ENCODE peak calls at places on chromosomes 6 and 20, in eight cellular contexts. One of them, this sample, is unnamed.

GRCh38 chr20:4220756-4221155 is 205.4 kb upstream of the RNF24 start:
- DNase-seq in kidney: no peak
- DNase-seq in cardiac fibroblast: no peak
- DNase-seq in RWPE1: no peak
- DNase-seq in stomach: no peak
- DNase-seq in left ventricle myocardium inferior: no peak
- DNase-seq in tibial artery: no peak
- DNase-seq in cardiac muscle cell: no peak
- DNase-seq in this sample: peak; percentile 33

GRCh38 chr20:4272225-4272624 is 256.9 kb upstream of the RNF24 start:
- DNase-seq in stomach: no peak
- DNase-seq in kidney: no peak
- DNase-seq in tibial artery: no peak
- DNase-seq in cardiac fibroblast: no peak
- DNase-seq in left ventricle myocardium inferior: no peak
- DNase-seq in cardiac muscle cell: no peak
- DNase-seq in RWPE1: no peak
- DNase-seq in this sample: no peak

GRCh38 chr20:13219327-13220193 is 1.5 kb upstream of the ISM1 start:
- DNase-seq in cardiac muscle cell: no peak
- DNase-seq in kidney: no peak
- DNase-seq in stomach: no peak
- DNase-seq in RWPE1: no peak
- DNase-seq in tibial artery: no peak
- DNase-seq in cardiac fibroblast: no peak
- DNase-seq in left ventricle myocardium inferior: no peak
- DNase-seq in this sample: no peak

GRCh38 chr6:161432546-161432945 is 158.7 kb upstream of the AGPAT4 start:
- DNase-seq in RWPE1: no peak
- DNase-seq in kidney: no peak
- DNase-seq in tibial artery: no peak
- DNase-seq in left ventricle myocardium inferior: no peak
- DNase-seq in cardiac fibroblast: no peak
- DNase-seq in cardiac muscle cell: no peak
- DNase-seq in stomach: no peak
- DNase-seq in this sample: no peak

GRCh38 chr6:43292341-43292740 is 5.7 kb upstream of the SLC22A7 start:
- DNase-seq in RWPE1: no peak
- DNase-seq in cardiac muscle cell: no peak
- DNase-seq in cardiac fibroblast: no peak
- DNase-seq in left ventricle myocardium inferior: no peak
- DNase-seq in kidney: peak; percentile 43
- DNase-seq in stomach: no peak
- DNase-seq in tibial artery: no peak
- DNase-seq in this sample: peak; percentile 36

GRCh38 chr6:35302604-35303218 is 5.1 kb downstream of the DEF6 start:
- DNase-seq in cardiac muscle cell: peak; percentile 29
- DNase-seq in RWPE1: peak; percentile 67
- DNase-seq in stomach: peak; percentile 69
- DNase-seq in tibial artery: peak; percentile 67
- DNase-seq in left ventricle myocardium inferior: peak; percentile 33
- DNase-seq in kidney: no peak
- DNase-seq in cardiac fibroblast: peak; percentile 28
- DNase-seq in this sample: no peak

GRCh38 chr20:35788796-35789195 is 17.0 kb downstream of the PHF20 start:
- DNase-seq in kidney: no peak
- DNase-seq in cardiac fibroblast: no peak
- DNase-seq in stomach: no peak
- DNase-seq in tibial artery: no peak
- DNase-seq in cardiac muscle cell: no peak
- DNase-seq in RWPE1: no peak
- DNase-seq in left ventricle myocardium inferior: no peak
- DNase-seq in this sample: peak; percentile 24

GRCh38 chr6:157403684-157404051 is 22.7 kb downstream of the ZDHHC14 start:
- DNase-seq in stomach: no peak
- DNase-seq in kidney: no peak
- DNase-seq in cardiac fibroblast: no peak
- DNase-seq in cardiac muscle cell: no peak
- DNase-seq in tibial artery: no peak
- DNase-seq in left ventricle myocardium inferior: no peak
- DNase-seq in RWPE1: no peak
- DNase-seq in this sample: no peak

GRCh38 chr20:38864662-38865061 is 59.2 kb downstream of the PPP1R16B start:
- DNase-seq in RWPE1: no peak
- DNase-seq in kidney: no peak
- DNase-seq in cardiac muscle cell: no peak
- DNase-seq in tibial artery: no peak
- DNase-seq in cardiac fibroblast: no peak
- DNase-seq in stomach: no peak
- DNase-seq in left ventricle myocardium inferior: no peak
- DNase-seq in this sample: no peak

GRCh38 chr6:46022110-46022948 is 6.7 kb upstream of the CLIC5 start:
- DNase-seq in tibial artery: no peak
- DNase-seq in kidney: no peak
- DNase-seq in cardiac fibroblast: no peak
- DNase-seq in cardiac muscle cell: no peak
- DNase-seq in stomach: no peak
- DNase-seq in RWPE1: no peak
- DNase-seq in left ventricle myocardium inferior: no peak
- DNase-seq in this sample: no peak

GRCh38 chr20:32509639-32510066 is 75.5 kb downstream of the NOL4L start:
- DNase-seq in cardiac fibroblast: no peak
- DNase-seq in stomach: no peak
- DNase-seq in cardiac muscle cell: no peak
- DNase-seq in RWPE1: no peak
- DNase-seq in tibial artery: no peak
- DNase-seq in kidney: peak; percentile 24
- DNase-seq in left ventricle myocardium inferior: no peak
- DNase-seq in this sample: peak; percentile 24
- TF ChIP-seq CTCF in cardiac fibroblast: no peak
- TF ChIP-seq CTCF in stomach: no peak
- TF ChIP-seq CTCF in cardiac muscle cell: no peak
- TF ChIP-seq CTCF in RWPE1: no peak
- TF ChIP-seq CTCF in tibial artery: no peak
- TF ChIP-seq CTCF in kidney: peak; percentile 14
- TF ChIP-seq CTCF in left ventricle myocardium inferior: no peak
- TF ChIP-seq CTCF in this sample: peak; percentile 53

DNA sequence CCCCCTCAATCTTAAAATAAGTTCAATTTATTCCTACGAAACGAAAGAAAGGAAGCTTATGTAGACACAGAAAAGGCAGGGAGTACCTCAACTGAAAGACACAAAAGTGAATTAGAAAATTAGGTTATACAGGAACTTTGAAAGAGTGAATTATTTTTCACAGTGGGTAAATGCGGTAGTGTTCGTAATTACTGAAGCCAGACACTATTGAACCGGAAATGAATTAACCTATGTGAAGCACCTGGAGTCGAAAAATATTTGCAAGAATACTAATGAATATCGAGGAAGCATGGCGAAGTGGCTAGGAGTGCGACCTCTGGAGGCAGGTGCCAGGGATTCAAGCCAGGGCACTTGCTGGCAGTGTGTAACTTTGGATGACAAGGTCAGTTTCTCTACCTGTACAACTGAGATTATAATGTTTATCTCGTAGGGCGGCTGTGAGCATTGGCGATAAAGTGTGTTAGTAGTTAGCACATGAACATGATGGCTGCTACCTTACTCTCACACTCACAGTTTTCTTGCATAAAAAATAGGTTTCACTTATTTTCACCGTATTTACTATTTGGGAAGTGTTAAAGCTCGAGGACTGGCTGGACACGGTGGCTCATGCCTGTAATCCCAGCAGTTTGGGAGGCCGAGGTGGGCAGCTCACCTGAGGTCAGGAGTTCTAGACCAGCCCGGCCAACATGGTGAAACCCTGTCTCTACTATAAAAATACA is 542 bp upstream of the SLC18B1 start:
- DNase-seq in cardiac fibroblast: peak; percentile 65
- DNase-seq in cardiac muscle cell: peak; percentile 69
- DNase-seq in tibial artery: peak; percentile 70
- DNase-seq in left ventricle myocardium inferior: peak; percentile 70
- DNase-seq in kidney: peak; percentile 85
- DNase-seq in stomach: peak; percentile 88
- DNase-seq in RWPE1: peak; percentile 66
- DNase-seq in this sample: no peak
- TF ChIP-seq CTCF in cardiac fibroblast: peak; percentile 83
- TF ChIP-seq CTCF in cardiac muscle cell: peak; percentile 87
- TF ChIP-seq CTCF in tibial artery: peak; percentile 47
- TF ChIP-seq CTCF in left ventricle myocardium inferior: peak; percentile 82
- TF ChIP-seq CTCF in kidney: peak; percentile 75
- TF ChIP-seq CTCF in stomach: peak; percentile 66
- TF ChIP-seq CTCF in RWPE1: peak; percentile 89
- TF ChIP-seq CTCF in this sample: no peak

DNA sequence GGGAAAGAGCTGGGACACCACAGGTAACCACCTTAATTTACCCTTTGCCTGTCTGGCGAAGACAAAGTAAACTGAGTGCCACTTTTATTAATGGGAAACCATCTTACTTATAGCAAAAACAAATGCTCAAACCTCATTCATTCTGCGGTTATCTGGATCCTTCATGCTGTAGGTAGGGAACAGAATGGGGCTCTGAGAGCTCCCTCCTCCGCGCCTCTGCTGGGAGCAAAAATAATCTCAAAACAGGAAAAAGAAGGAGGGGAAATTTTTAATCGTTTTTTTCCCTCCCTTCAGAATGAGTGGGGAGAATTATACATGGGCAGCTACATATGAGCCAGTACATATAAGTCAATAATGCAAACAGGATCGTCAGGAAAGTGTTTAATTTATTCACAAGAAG is 177.3 kb downstream of the GMPR start:
- DNase-seq in tibial artery: no peak
- DNase-seq in cardiac fibroblast: no peak
- DNase-seq in cardiac muscle cell: no peak
- DNase-seq in left ventricle myocardium inferior: no peak
- DNase-seq in kidney: no peak
- DNase-seq in RWPE1: no peak
- DNase-seq in stomach: no peak
- DNase-seq in this sample: no peak
- TF ChIP-seq CTCF in tibial artery: no peak
- TF ChIP-seq CTCF in cardiac fibroblast: no peak
- TF ChIP-seq CTCF in cardiac muscle cell: no peak
- TF ChIP-seq CTCF in left ventricle myocardium inferior: no peak
- TF ChIP-seq CTCF in kidney: no peak
- TF ChIP-seq CTCF in RWPE1: no peak
- TF ChIP-seq CTCF in stomach: no peak
- TF ChIP-seq CTCF in this sample: no peak

GRCh38 chr20:1964659-1965405 is 29.0 kb downstream of the PDYN start:
- DNase-seq in tibial artery: no peak
- DNase-seq in cardiac fibroblast: no peak
- DNase-seq in stomach: no peak
- DNase-seq in cardiac muscle cell: peak; percentile 26
- DNase-seq in RWPE1: no peak
- DNase-seq in kidney: no peak
- DNase-seq in left ventricle myocardium inferior: no peak
- DNase-seq in this sample: no peak
- TF ChIP-seq CTCF in tibial artery: no peak
- TF ChIP-seq CTCF in cardiac fibroblast: peak; percentile 39
- TF ChIP-seq CTCF in stomach: no peak
- TF ChIP-seq CTCF in cardiac muscle cell: peak; percentile 32
- TF ChIP-seq CTCF in RWPE1: no peak
- TF ChIP-seq CTCF in kidney: no peak
- TF ChIP-seq CTCF in left ventricle myocardium inferior: no peak
- TF ChIP-seq CTCF in this sample: no peak

GRCh38 chr20:37011147-37011546 is 59.6 kb upstream of the SAMHD1 start:
- DNase-seq in cardiac muscle cell: no peak
- DNase-seq in kidney: no peak
- DNase-seq in left ventricle myocardium inferior: no peak
- DNase-seq in tibial artery: no peak
- DNase-seq in RWPE1: no peak
- DNase-seq in stomach: no peak
- DNase-seq in cardiac fibroblast: no peak
- DNase-seq in this sample: no peak

DNA sequence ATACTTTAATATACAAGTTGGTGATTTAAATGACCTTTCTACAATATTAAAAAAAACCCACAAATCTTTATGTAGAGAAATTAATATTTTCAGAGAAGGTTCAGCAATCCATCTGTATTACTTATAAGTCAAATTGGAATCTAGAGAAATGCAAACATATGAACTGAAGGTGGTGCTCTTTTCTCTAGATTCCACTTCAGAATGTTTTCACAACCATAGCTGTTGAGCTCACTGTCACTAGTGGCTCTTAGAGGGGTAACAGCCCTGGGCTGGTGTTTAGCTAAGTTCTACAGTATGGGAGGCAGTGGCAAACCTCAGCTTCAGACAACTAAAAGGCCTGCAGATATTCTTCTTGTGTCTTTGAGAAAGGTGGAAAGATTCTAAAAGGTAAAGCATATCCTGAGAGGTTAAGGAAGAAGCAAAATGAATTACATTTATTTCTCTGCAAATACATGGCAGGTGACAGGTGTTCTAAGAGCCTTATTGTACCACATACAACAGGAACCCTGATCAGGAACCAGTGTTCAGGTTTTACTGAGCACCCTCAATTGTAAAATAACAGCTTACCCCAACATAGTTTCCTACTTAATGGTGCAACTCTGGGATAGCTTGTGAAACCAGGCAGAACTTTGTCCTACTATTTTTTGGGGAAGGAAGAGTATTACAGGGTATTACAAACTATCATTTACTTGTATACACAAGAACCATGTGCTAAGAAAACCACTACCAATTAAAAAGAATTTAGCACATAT is 56.6 kb upstream of the SAMHD1 start:
- DNase-seq in kidney: no peak
- DNase-seq in RWPE1: peak; percentile 26
- DNase-seq in cardiac muscle cell: peak; percentile 59
- DNase-seq in stomach: no peak
- DNase-seq in left ventricle myocardium inferior: no peak
- DNase-seq in cardiac fibroblast: peak; percentile 61
- DNase-seq in tibial artery: no peak
- DNase-seq in this sample: no peak
- TF ChIP-seq CTCF in kidney: peak; percentile 11
- TF ChIP-seq CTCF in RWPE1: no peak
- TF ChIP-seq CTCF in cardiac muscle cell: peak; percentile 31
- TF ChIP-seq CTCF in stomach: no peak
- TF ChIP-seq CTCF in left ventricle myocardium inferior: peak; percentile 10
- TF ChIP-seq CTCF in cardiac fibroblast: peak; percentile 9
- TF ChIP-seq CTCF in tibial artery: no peak
- TF ChIP-seq CTCF in this sample: peak; percentile 79

GRCh38 chr6:124961468-124961783 is 811 bp upstream of the RNF217 start:
- DNase-seq in RWPE1: no peak
- DNase-seq in tibial artery: no peak
- DNase-seq in left ventricle myocardium inferior: no peak
- DNase-seq in cardiac fibroblast: no peak
- DNase-seq in stomach: no peak
- DNase-seq in cardiac muscle cell: no peak
- DNase-seq in kidney: no peak
- DNase-seq in this sample: no peak

GRCh38 chr6:124964084-124964763 is 2.0 kb downstream of the RNF217 start:
- DNase-seq in left ventricle myocardium inferior: no peak
- DNase-seq in RWPE1: no peak
- DNase-seq in tibial artery: no peak
- DNase-seq in cardiac muscle cell: peak; percentile 69
- DNase-seq in stomach: no peak
- DNase-seq in cardiac fibroblast: peak; percentile 79
- DNase-seq in kidney: no peak
- DNase-seq in this sample: no peak

GRCh38 chr6:124963416-124964083 is 1.3 kb downstream of the RNF217 start:
- DNase-seq in tibial artery: no peak
- DNase-seq in RWPE1: no peak
- DNase-seq in cardiac fibroblast: peak; percentile 56
- DNase-seq in stomach: no peak
- DNase-seq in left ventricle myocardium inferior: no peak
- DNase-seq in kidney: no peak
- DNase-seq in cardiac muscle cell: peak; percentile 46
- DNase-seq in this sample: no peak

GRCh38 chr6:124961784-124962611 is at the start of gene RNF217:
- DNase-seq in RWPE1: peak; percentile 44
- DNase-seq in stomach: peak; percentile 55
- DNase-seq in left ventricle myocardium inferior: peak; percentile 73
- DNase-seq in kidney: peak; percentile 87
- DNase-seq in tibial artery: peak; percentile 89
- DNase-seq in cardiac fibroblast: peak; percentile 89
- DNase-seq in cardiac muscle cell: peak; percentile 83
- DNase-seq in this sample: peak; percentile 93

GRCh38 chr6:124962617-124963415 is 579 bp downstream of the RNF217 start:
- DNase-seq in left ventricle myocardium inferior: peak; percentile 33
- DNase-seq in cardiac fibroblast: peak; percentile 55
- DNase-seq in tibial artery: peak; percentile 78
- DNase-seq in RWPE1: no peak
- DNase-seq in cardiac muscle cell: peak; percentile 50
- DNase-seq in stomach: peak; percentile 40
- DNase-seq in kidney: peak; percentile 86
- DNase-seq in this sample: no peak
- TF ChIP-seq CTCF in left ventricle myocardium inferior: peak; percentile 29
- TF ChIP-seq CTCF in cardiac fibroblast: no peak
- TF ChIP-seq CTCF in tibial artery: no peak
- TF ChIP-seq CTCF in RWPE1: no peak
- TF ChIP-seq CTCF in cardiac muscle cell: peak; percentile 20
- TF ChIP-seq CTCF in stomach: no peak
- TF ChIP-seq CTCF in kidney: peak; percentile 2
- TF ChIP-seq CTCF in this sample: peak; percentile 65

This sample was measured in chondrocyte.